ENCODE peak calls at places on chromosomes 1 and 21, in four cellular contexts. O, B, M and X are unnamed samples.

GRCh38 chr21:45537746-45538291 is 4.4 kb downstream of the SLC19A1 start:
- DNase-seq in M (no peak), B (no peak), O (no peak), X (no peak)

GRCh38 chr1:153362187-153362586 is 4.5 kb downstream of the S100A9 start:
- DNase-seq in O (no peak), B (no peak), M (no peak), X (peak)

GRCh38 chr21:27393726-27394125 is 426.8 kb upstream of the ADAMTS5 start:
- DNase-seq in M (no peak), O (no peak), B (no peak), X (no peak)

GRCh38 chr1:205963352-205963751 is 20.1 kb upstream of the SLC26A9 start:
- DNase-seq in O (peak), B (peak), M (peak), X (no peak)

GRCh38 chr1:17596186-17596585 is 56.7 kb downstream of the ARHGEF10L start:
- DNase-seq in O (no peak), B (no peak), M (no peak), X (no peak)

GRCh38 chr1:155253208-155253607 is 2.1 kb downstream of the ENTREP3 start:
- DNase-seq in B (no peak), O (no peak), M (no peak), X (no peak)

GRCh38 chr1:96367791-96368190 is 353.8 kb upstream of the PTBP2 start:
- DNase-seq in B (no peak), O (no peak), M (no peak), X (no peak)

GRCh38 chr1:17718136-17718535 is 37.0 kb upstream of the ACTL8 start:
- DNase-seq in M (no peak), B (no peak), O (no peak), X (no peak)

GRCh38 chr1:210830034-210831028 is 303.6 kb downstream of the KCNH1 start:
- DNase-seq in O (no peak), M (no peak), B (no peak), X (no peak)

GRCh38 chr1:165900576-165901380 is 73.4 kb downstream of the UCK2 start:
- DNase-seq in O (peak), M (peak), B (no peak), X (no peak)

GRCh38 chr1:229342902-229343587 is at the start of gene CCSAP:
- DNase-seq in B (no peak), M (peak), O (peak), X (no peak)

GRCh38 chr1:11176081-11176706 is 13.0 kb upstream of the ANGPTL7 start:
- DNase-seq in B (peak), O (no peak), M (no peak), X (peak)

GRCh38 chr1:115067460-115067859 is 21.8 kb downstream of the TSPAN2 start:
- DNase-seq in B (peak), O (no peak), M (peak), X (no peak)

GRCh38 chr1:10339815-10340214 is 59.0 kb upstream of the PGD start:
- DNase-seq in O (peak), B (peak), M (peak), X (peak)

GRCh38 chr21:21682172-21682571 is 684.0 kb downstream of the NCAM2 start:
- DNase-seq in O (peak), M (no peak), B (peak), X (no peak)

GRCh38 chr1:117634631-117635030 is 28.8 kb downstream of the TENT5C start:
- DNase-seq in B (no peak), M (no peak), O (no peak), X (no peak)

GRCh38 chr21:29343517-29343916 is 44.8 kb downstream of the BACH1 start:
- DNase-seq in M (no peak), O (peak), B (peak), X (no peak)

GRCh38 chr21:37870229-37870628 is 46.0 kb downstream of the KCNJ6 start:
- DNase-seq in B (no peak), M (no peak), O (no peak), X (no peak)

GRCh38 chr1:41823453-41823852 is 95.3 kb downstream of the HIVEP3 start:
- DNase-seq in B (no peak), M (no peak), O (no peak), X (peak)

GRCh38 chr21:39847877-39848276 is 19.4 kb upstream of the PCP4 start:
- DNase-seq in M (no peak), O (no peak), B (no peak), X (no peak)

GRCh38 chr1:152190589-152190988 is 31.6 kb upstream of the RPTN start:
- DNase-seq in B (no peak), M (peak), O (peak), X (no peak)

GRCh38 chr1:192343304-192343703 is 26.5 kb downstream of the RGS21 start:
- DNase-seq in B (no peak), O (no peak), M (no peak), X (no peak)

GRCh38 chr1:185352067-185352466 is 35.0 kb upstream of the IVNS1ABP start:
- DNase-seq in B (no peak), M (peak), O (peak), X (no peak)

GRCh38 chr1:228508253-228508652 is 21.1 kb downstream of the RNF187 start:
- DNase-seq in M (no peak), O (no peak), B (no peak), X (no peak)

GRCh38 chr1:67830928-67831596 is 2.2 kb downstream of the GNG12 start:
- DNase-seq in B (no peak), O (peak), M (peak), X (no peak)

GRCh38 chr1:65075123-65075976 is 72.7 kb upstream of the AK4 start:
- DNase-seq in M (peak), B (peak), O (peak), X (peak)

GRCh38 chr21:14875704-14876364 is 189.0 kb downstream of the NRIP1 start:
- DNase-seq in B (no peak), O (no peak), M (no peak), X (no peak)

GRCh38 chr1:156113263-156114004 is 1.1 kb upstream of the LMNA start:
- DNase-seq in B (no peak), O (no peak), M (no peak), X (no peak)

GRCh38 chr1:5949761-5950100 is 42.5 kb downstream of the NPHP4 start:
- DNase-seq in O (no peak), B (no peak), M (no peak), X (no peak)

GRCh38 chr1:188497020-188497419 is 1668.3 kb downstream of the PLA2G4A start:
- DNase-seq in B (no peak), M (no peak), O (no peak), X (no peak)

GRCh38 chr1:172278478-172278877 is 142.0 kb upstream of the C1orf105 start:
- DNase-seq in O (peak), B (peak), M (peak), X (no peak)

GRCh38 chr1:28601696-28602095 is 9.6 kb downstream of the RAB42 start:
- DNase-seq in B (peak), M (peak), O (peak), X (no peak)

GRCh38 chr1:89198081-89198480 is 661 bp downstream of the GBP4 start:
- DNase-seq in B (no peak), M (no peak), O (no peak), X (no peak)

GRCh38 chr1:85109475-85109874 is 61.2 kb upstream of the MCOLN3 start:
- DNase-seq in M (peak), O (peak), B (peak), X (peak)

GRCh38 chr1:8137406-8138244 is 111.5 kb upstream of the ERRFI1 start:
- DNase-seq in B (peak), M (peak), O (peak), X (no peak)

GRCh38 chr1:117828206-117828605 is 101.2 kb downstream of the GDAP2 start:
- DNase-seq in O (peak), M (no peak), B (peak), X (peak)

GRCh38 chr21:39518055-39518844 is 66.5 kb downstream of the SH3BGR start:
- DNase-seq in B (peak), O (peak), M (peak), X (peak)

GRCh38 chr1:151346082-151346768 is 827 bp downstream of the RFX5 start:
- DNase-seq in M (no peak), B (no peak), O (no peak), X (no peak)

GRCh38 chr1:180167721-180168467 is 13.2 kb downstream of the QSOX1 start:
- DNase-seq in M (peak), B (no peak), O (no peak), X (no peak)
- TF ChIP-seq CTCF in M (no peak), B (no peak), O (no peak), X (no peak)

DNA sequence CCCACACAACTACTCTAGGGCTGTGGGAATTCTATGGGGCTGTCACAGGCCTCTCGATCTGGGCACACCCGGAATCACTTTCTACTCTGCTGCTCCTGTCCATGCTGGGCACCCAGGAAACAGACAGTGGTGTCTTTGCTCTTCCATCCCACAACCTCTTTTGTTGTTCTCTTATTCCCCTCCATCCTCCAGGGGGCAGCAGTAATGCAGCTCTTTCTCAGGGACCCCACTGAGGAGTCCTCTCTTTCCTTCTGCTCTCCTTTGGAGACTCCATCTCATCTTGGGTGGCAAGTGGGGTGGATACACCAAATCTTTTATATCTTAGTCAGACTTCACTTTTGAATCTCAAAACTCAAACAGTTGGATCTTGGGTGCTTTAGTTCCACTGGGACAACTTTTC is 206.3 kb downstream of the HS2ST1 start:
- DNase-seq in B (no peak), O (no peak), M (no peak), X (no peak)
- TF ChIP-seq CTCF in B (peak), O (peak), M (peak), X (peak)

GRCh38 chr1:30724175-30724574 is 790 bp upstream of the MATN1 start:
- DNase-seq in O (no peak), M (no peak), B (no peak), X (no peak)
- TF ChIP-seq CTCF in O (peak), M (peak), B (peak), X (peak)

GRCh38 chr1:91883470-91883869 is 2.5 kb downstream of the TGFBR3 start:
- DNase-seq in B (peak), O (peak), M (no peak), X (no peak)
- TF ChIP-seq CTCF in B (peak), O (peak), M (peak), X (peak)

GRCh38 chr1:43597721-43598120 is 52.2 kb upstream of the KDM4A start:
- DNase-seq in B (no peak), O (no peak), M (no peak), X (no peak)
- TF ChIP-seq CTCF in B (no peak), O (no peak), M (no peak), X (no peak)

DNA sequence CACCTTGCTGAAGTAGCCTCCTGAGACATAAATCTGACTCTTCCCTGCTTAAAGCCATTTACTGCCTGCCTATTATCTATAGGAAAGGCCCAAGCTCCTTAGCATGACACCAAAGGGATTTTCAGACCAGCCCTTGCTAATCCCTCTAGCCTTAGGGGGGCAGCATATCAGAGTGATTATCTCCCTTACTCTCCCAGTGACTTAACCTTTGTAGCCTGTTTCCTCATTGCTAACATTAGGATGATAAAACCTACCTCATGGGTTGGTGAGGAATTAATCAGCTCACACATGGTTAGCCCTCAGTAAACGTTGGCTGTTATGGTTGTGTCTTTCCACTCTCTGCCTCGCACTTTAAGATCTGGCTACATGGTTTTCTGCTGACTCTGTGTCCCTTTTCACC is 70.1 kb downstream of the ROR1 start:
- DNase-seq in M (no peak), O (no peak), B (no peak), X (no peak)
- TF ChIP-seq CTCF in M (no peak), O (no peak), B (no peak), X (no peak)

DNA sequence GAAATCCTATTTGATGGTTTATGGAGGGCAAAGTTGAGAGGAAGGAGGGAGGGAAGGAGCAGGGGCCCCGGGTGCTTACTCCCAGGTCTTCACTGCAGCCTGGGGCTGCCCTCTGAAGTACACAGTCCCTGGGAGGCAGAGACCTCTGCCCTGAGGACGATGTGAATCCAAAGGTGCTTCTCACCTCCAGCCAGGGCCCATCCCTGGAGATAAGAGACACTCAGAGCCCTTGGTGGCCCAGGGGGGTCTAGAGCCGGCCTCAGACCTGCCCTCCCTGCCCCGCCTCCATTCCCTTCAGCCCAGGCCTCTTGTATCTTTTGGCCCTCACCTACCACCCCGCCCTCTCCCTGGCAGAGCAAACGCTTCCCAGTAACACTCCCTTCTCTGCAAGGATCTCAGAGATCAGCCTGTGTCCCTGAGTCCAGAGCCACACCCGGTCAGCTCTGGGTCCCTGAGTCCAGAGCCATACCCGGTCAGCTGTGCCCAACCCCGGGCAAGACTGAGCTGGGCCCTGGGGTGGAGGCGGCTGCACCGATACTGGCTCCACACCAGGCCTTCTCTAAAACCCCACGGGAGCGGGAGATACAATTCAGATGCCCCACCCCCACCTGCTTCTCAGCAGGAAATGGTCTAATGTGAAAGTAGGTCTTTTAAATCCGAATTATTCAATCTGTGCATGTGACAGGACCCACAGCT is 3.6 kb upstream of the GNB1 start:
- DNase-seq in O (no peak), B (no peak), M (no peak), X (no peak)
- TF ChIP-seq CTCF in O (no peak), B (no peak), M (no peak), X (no peak)